ENCODE peak calls at places on chromosomes 2 and 18, in nine cellular contexts. F is mesenteric fat pad; D is AG20443; H is GF-D8; V is stimulated activated CD4-positive, alpha-beta T cell treated with anti-CD3 and anti-CD28 coated beads, Interleukin-15, amount 100 ng/mL, for 1 hour; I is HuH-7.5; Y is NCI-H446 treated with DMSO at 0.1 percent for 48 hours; X is DMS153; E is KG1. O is an unnamed sample.

GRCh38 chr2:1869987-1870386 is 125.7 kb upstream of the PXDN start:
- DNase-seq in F (no peak), D (no peak), H (no peak), V (no peak), I (no peak), Y (peak), X (no peak), E (no peak), O (no peak)

GRCh38 chr2:221962186-221962585 is 336.6 kb downstream of the PAX3 start:
- DNase-seq in F (no peak), D (no peak), H (no peak), V (no peak), I (no peak), Y (no peak), X (no peak), E (no peak), O (no peak)

GRCh38 chr2:238489431-238489830 is 62.7 kb downstream of the ASB1 start:
- DNase-seq in F (peak), D (no peak), H (no peak), V (no peak), I (no peak), Y (no peak), X (no peak), E (no peak), O (no peak)

GRCh38 chr2:114261366-114261765 is 181.1 kb upstream of the DPP10 start:
- DNase-seq in F (no peak), D (no peak), H (no peak), V (no peak), I (no peak), Y (no peak), X (no peak), E (no peak), O (no peak)

GRCh38 chr18:8735274-8735673 is 29.9 kb downstream of the MTCL1 start:
- DNase-seq in F (no peak), D (no peak), H (no peak), V (no peak), I (no peak), Y (no peak), X (no peak), E (no peak), O (no peak)

GRCh38 chr2:239716536-239717318 is 308.4 kb downstream of the NDUFA10 start:
- DNase-seq in F (peak), D (no peak), H (no peak), V (no peak), I (no peak), Y (no peak), X (no peak), E (no peak), O (peak)

GRCh38 chr2:153595939-153596338 is 117.4 kb upstream of the RPRM start:
- DNase-seq in F (no peak), D (no peak), H (no peak), V (no peak), I (no peak), Y (peak), X (peak), E (no peak), O (no peak)

GRCh38 chr2:149585317-149585885 is 2.2 kb downstream of the MMADHC start:
- DNase-seq in F (no peak), D (no peak), H (no peak), V (no peak), I (no peak), Y (no peak), X (no peak), E (no peak), O (no peak)

GRCh38 chr2:121532347-121532766 is 1.7 kb downstream of the RNU4ATAC start:
- DNase-seq in F (no peak), D (peak), H (peak), V (no peak), I (no peak), Y (peak), X (peak), E (no peak), O (peak)

GRCh38 chr2:28193552-28194383 is 198.9 kb upstream of the FOSL2 start:
- DNase-seq in F (no peak), D (no peak), H (peak), V (no peak), I (no peak), Y (peak), X (no peak), E (no peak), O (peak)

GRCh38 chr2:38733300-38733971 is 17.7 kb downstream of the SRSF7 start:
- DNase-seq in F (no peak), D (no peak), H (no peak), V (no peak), I (no peak), Y (no peak), X (no peak), E (no peak), O (no peak)

GRCh38 chr2:200194746-200195145 is 111.7 kb upstream of the SPATS2L start:
- DNase-seq in F (no peak), D (no peak), H (no peak), V (no peak), I (no peak), Y (no peak), X (no peak), E (no peak), O (no peak)

GRCh38 chr2:51387235-51387634 is 355.3 kb upstream of the NRXN1 start:
- DNase-seq in F (no peak), D (no peak), H (no peak), V (no peak), I (no peak), Y (no peak), X (no peak), E (no peak), O (no peak)

GRCh38 chr2:46538393-46538792 is 59.0 kb downstream of the TMEM247 start:
- DNase-seq in F (no peak), D (no peak), H (peak), V (no peak), I (no peak), Y (no peak), X (no peak), E (no peak), O (no peak)

GRCh38 chr18:63132819-63133200 is 186.8 kb downstream of the BCL2 start:
- DNase-seq in F (no peak), D (no peak), H (no peak), V (no peak), I (no peak), Y (no peak), X (peak), E (no peak), O (no peak)

GRCh38 chr2:75053484-75054112 is 95.2 kb downstream of the POLE4 start:
- DNase-seq in F (no peak), D (peak), H (no peak), V (no peak), I (peak), Y (no peak), X (peak), E (no peak), O (peak)

GRCh38 chr2:7377861-7378569 is 460.8 kb downstream of the RNF144A start:
- DNase-seq in F (no peak), D (no peak), H (no peak), V (no peak), I (no peak), Y (no peak), X (peak), E (no peak), O (no peak)

GRCh38 chr2:135876066-135876711 is at the start of gene MCM6:
- DNase-seq in F (peak), D (peak), H (peak), V (peak), I (peak), Y (peak), X (peak), E (peak), O (peak)

GRCh38 chr2:23385748-23386421 is 906 bp downstream of the KLHL29 start:
- DNase-seq in F (no peak), D (peak), H (no peak), V (no peak), I (peak), Y (no peak), X (no peak), E (no peak), O (peak)

GRCh38 chr2:117918608-117919007 is 95.3 kb downstream of the CCDC93 start:
- DNase-seq in F (no peak), D (no peak), H (no peak), V (no peak), I (no peak), Y (no peak), X (no peak), E (no peak), O (no peak)

GRCh38 chr2:159706385-159706980 is 5.8 kb upstream of the MARCHF7 start:
- DNase-seq in F (no peak), D (no peak), H (no peak), V (no peak), I (no peak), Y (no peak), X (no peak), E (no peak), O (peak)

GRCh38 chr2:241070811-241071676 is 31.0 kb downstream of the MTERF4 start:
- DNase-seq in F (no peak), D (no peak), H (no peak), V (no peak), I (no peak), Y (no peak), X (no peak), E (no peak), O (no peak)